ENCODE peak calls at places on chromosomes 12 and 14, in four cellular contexts. W, L, Q and X are unnamed samples.

GRCh38 chr14:54776361-54777001 is 126.1 kb downstream of the GCH1 start:
- DNase-seq in W (no peak), L (peak), Q (no peak), X (no peak)

GRCh38 chr14:97575677-97576076 is 778.5 kb downstream of the VRK1 start:
- DNase-seq in W (no peak), L (no peak), Q (no peak), X (no peak)

GRCh38 chr12:74120644-74121043 is 417.0 kb upstream of the ATXN7L3B start:
- DNase-seq in W (no peak), L (no peak), Q (no peak), X (no peak)

GRCh38 chr12:120117961-120118709 is 1.6 kb upstream of the RAB35 start:
- DNase-seq in W (peak), L (no peak), Q (peak), X (peak)

GRCh38 chr12:113149361-113150150 is at the start of gene CFAP73:
- DNase-seq in W (peak), L (peak), Q (peak), X (peak)

GRCh38 chr12:80241576-80242273 is 142.4 kb downstream of the OTOGL start:
- DNase-seq in W (no peak), L (no peak), Q (no peak), X (no peak)

GRCh38 chr14:77926942-77927341 is 127.0 kb downstream of the ADCK1 start:
- DNase-seq in W (no peak), L (no peak), Q (no peak), X (no peak)

GRCh38 chr14:96757456-96757855 is 39.7 kb upstream of the VRK1 start:
- DNase-seq in W (no peak), L (no peak), Q (no peak), X (no peak)

GRCh38 chr12:120356567-120357030 is 12.4 kb downstream of the MSI1 start:
- DNase-seq in W (peak), L (peak), Q (peak), X (peak)

GRCh38 chr12:86496595-86496994 is 240.4 kb upstream of the MGAT4C start:
- DNase-seq in W (no peak), L (no peak), Q (no peak), X (no peak)

GRCh38 chr14:66662374-66662773 is 154.4 kb downstream of the GPHN start:
- DNase-seq in W (peak), L (no peak), Q (no peak), X (peak)

GRCh38 chr12:84701041-84701440 is 211.6 kb downstream of the SLC6A15 start:
- DNase-seq in W (no peak), L (no peak), Q (no peak), X (no peak)

GRCh38 chr14:101957406-101958234 is 6.8 kb upstream of the DYNC1H1 start:
- DNase-seq in W (no peak), L (no peak), Q (no peak), X (no peak)

GRCh38 chr12:83142914-83143313 is 456.2 kb downstream of the TMTC2 start:
- DNase-seq in W (no peak), L (no peak), Q (no peak), X (no peak)

GRCh38 chr12:4855121-4855924 is 54.4 kb upstream of the KCNA1 start:
- DNase-seq in W (peak), L (peak), Q (peak), X (peak)

DNA sequence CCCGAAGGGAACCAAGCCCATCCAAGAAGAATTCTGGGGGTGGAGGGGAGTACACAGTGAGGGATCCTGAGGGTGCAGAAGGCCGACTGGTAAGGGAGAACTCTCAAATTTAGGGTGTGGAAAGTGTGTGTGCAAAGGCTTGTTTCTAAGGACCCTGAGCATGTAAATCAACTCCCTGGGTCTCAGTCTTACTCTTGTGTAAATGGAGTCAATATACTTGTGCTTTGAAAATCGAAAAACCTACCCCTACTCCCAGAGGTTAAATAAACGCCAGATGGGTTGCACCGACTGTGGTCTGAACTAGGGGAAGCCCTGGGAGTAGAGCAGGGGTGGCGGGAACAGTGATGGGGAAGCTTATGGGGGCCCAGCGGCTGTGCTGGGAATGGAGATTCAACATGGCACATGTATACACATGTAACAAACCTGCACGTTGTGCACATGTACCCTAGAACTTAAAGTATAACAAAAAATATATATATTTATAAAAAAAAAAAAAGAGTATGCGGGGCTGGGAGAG is 6.0 kb downstream of the B4GALNT1 start:
- DNase-seq in W (no peak), L (no peak), Q (no peak), X (no peak)
- TF ChIP-seq FOXJ3 in W (no peak), L (no peak), Q (no peak), X (no peak)

DNA sequence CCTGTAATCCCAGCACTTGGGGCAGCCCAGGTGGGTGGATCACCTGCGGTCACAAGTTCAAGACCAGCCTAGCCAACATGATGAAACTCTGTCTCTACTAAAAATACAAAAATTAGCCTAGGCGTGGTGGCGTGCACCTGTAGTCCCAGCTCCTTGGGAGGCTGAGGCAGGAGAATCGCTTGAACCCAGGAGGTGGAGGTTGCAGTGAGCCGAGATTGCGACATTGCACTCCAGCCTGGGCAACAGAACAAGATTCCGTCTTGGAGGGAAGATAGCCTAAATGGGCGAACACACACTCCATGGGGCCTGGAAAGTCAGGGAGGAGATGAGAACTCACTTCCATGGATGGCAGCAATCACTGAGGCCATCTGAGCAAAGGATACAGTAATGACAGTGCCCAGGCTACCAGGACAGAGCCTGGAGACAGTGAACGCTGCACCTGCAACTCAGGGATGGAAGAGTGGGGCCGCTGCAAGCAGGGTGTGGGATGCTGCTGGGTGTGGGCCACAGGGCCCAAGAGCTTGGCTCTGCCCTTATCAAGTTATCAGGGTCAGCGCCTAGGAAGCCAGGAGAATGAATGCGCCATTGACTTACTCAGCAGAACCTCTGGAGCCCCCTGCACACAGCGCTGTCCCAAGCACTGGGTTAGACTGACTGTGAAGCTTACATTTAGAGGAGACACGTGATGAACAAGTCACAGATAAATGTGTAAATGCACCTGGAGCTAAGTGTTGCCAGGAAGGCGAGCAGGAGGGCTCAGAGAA is 28.9 kb downstream of the FOXN3 start:
- DNase-seq in W (no peak), L (no peak), Q (no peak), X (no peak)
- TF ChIP-seq FOXJ3 in W (no peak), L (no peak), Q (no peak), X (no peak)

GRCh38 chr14:89767861-89768268 is 186.7 kb downstream of the EFCAB11 start:
- DNase-seq in W (peak), L (peak), Q (peak), X (peak)

GRCh38 chr14:89771251-89771650 is 183.3 kb downstream of the EFCAB11 start:
- DNase-seq in W (no peak), L (no peak), Q (no peak), X (no peak)

GRCh38 chr14:89773151-89773550 is 181.4 kb downstream of the EFCAB11 start:
- DNase-seq in W (no peak), L (no peak), Q (no peak), X (no peak)

GRCh38 chr14:89775161-89775560 is 179.4 kb downstream of the EFCAB11 start:
- DNase-seq in W (no peak), L (peak), Q (no peak), X (no peak)

DNA sequence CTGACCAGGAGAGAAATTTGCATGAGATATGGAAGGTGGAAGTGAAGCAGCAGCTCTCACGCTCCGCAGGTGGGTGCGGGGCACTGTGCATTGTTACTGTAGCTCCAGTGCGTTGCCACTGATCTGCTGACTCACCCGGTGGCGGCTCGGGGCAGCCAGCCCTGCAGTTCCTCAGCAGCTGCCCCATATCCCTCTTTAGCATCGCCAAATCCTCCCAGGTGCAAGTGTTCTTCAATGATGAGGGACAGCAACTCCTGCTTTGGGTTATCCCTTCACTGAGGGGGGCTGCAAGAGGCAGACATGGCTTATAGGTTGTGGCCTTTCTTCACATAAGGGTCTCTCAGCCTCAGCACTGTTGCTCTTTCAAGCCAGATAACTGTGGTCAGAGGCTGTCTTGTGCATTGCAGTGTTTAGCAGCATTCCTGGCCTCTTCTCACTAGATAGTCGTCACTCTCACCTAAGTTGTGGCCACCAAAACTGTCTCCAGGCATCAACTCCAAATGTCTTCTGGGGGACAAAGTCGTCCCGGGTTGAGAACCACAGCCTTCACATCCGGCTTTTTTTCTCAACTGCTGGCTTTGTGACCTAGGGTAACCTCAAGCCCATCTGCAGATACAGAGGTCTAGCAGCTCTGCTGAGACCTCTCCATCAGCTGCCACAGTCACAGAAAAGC is 180.8 kb downstream of the EFCAB11 start:
- DNase-seq in W (peak), L (no peak), Q (peak), X (peak)
- TF ChIP-seq FOXJ3 in W (peak), L (no peak), Q (no peak), X (no peak)

DNA sequence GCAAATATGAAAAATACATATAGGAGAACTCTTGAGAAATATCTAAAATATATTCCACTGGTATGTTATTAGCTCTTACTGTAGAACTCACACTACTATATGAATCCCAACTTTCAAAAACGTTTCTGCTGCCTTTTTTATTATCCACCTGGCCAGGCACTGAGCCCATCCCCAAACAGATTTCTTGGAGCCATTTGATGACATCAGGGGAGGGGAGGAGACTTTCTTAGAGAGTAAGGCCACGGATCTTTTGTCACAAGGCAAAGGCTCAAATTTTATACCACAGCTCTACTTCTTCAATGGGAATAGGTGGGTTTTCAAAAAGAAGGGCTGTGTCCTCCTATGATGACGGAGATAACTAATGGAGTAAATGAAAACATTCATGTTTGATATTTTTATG is 83.0 kb downstream of the SLC25A21 start:
- DNase-seq in W (no peak), L (no peak), Q (peak), X (no peak)
- TF ChIP-seq FOXJ3 in W (no peak), L (no peak), Q (no peak), X (no peak)

DNA sequence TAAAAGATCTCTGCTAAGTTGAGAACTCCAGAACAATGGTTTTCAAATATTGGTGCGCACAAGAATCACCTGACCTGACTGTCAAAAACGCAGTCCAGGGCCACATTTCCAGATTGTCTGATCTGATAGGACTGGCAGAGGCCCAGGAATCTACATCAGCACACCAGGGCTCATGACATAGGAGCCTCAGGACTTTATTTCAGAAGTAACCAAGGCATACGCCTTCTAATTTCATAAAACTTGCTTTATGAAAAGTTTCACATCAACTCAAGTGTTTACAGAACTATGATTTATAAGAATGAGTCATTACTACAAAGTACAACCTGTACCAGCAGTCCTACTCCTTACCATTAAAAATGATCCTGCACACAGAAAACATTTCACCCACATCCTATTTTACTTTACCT is 47.7 kb upstream of the PTPRO start:
- DNase-seq in W (no peak), L (peak), Q (no peak), X (no peak)
- TF ChIP-seq FOXJ3 in W (no peak), L (no peak), Q (no peak), X (no peak)

GRCh38 chr12:31868980-31869379 is 90.2 kb upstream of the RESF1 start:
- DNase-seq in W (no peak), L (peak), Q (no peak), X (no peak)
- TF ChIP-seq FOXJ3 in W (no peak), L (no peak), Q (no peak), X (no peak)

GRCh38 chr12:32478166-32478565 is 78.8 kb downstream of the FGD4 start:
- DNase-seq in W (no peak), L (no peak), Q (no peak), X (no peak)
- TF ChIP-seq FOXJ3 in W (no peak), L (no peak), Q (no peak), X (no peak)

GRCh38 chr14:51293149-51293925 is 53.3 kb downstream of the TMX1 start:
- DNase-seq in W (no peak), L (no peak), Q (no peak), X (no peak)
- TF ChIP-seq FOXJ3 in W (no peak), L (no peak), Q (no peak), X (no peak)

GRCh38 chr12:108890208-108890607 is 10.3 kb downstream of the DAO start:
- DNase-seq in W (no peak), L (no peak), Q (peak), X (peak)
- TF ChIP-seq FOXJ3 in W (no peak), L (no peak), Q (no peak), X (no peak)